ENCODE peak calls at places on chromosomes 4 and X, in four cellular contexts. U, L, C and M are unnamed samples.

GRCh38 chrX:53047228-53047627 is 1.4 kb upstream of the GPR173 start:
- DNase-seq in L (no peak), U (no peak), C (peak), M (no peak)

GRCh38 chr4:117447925-117448324 is 362.5 kb upstream of the TRAM1L1 start:
- DNase-seq in C (no peak), U (no peak), L (peak), M (peak)

GRCh38 chr4:91035276-91035675 is 908.1 kb downstream of the CCSER1 start:
- DNase-seq in C (no peak), L (no peak), U (no peak), M (no peak)

GRCh38 chr4:130359537-130359936 is 1263.6 kb downstream of the C4orf33 start:
- DNase-seq in L (no peak), C (peak), U (no peak), M (no peak)

GRCh38 chrX:123884809-123885408 is 25.1 kb downstream of the XIAP start:
- DNase-seq in L (no peak), U (peak), C (peak), M (no peak)

GRCh38 chr4:173917255-173917960 is 366.1 kb downstream of the FBXO8 start:
- DNase-seq in U (no peak), C (no peak), L (no peak), M (no peak)

GRCh38 chr4:138301536-138301935 is 59.4 kb upstream of the SLC7A11 start:
- DNase-seq in C (no peak), U (no peak), L (no peak), M (no peak)

GRCh38 chrX:39814391-39814790 is 283.4 kb downstream of the BCOR start:
- DNase-seq in L (no peak), C (no peak), U (peak), M (no peak)

GRCh38 chrX:6026980-6027379 is 201.7 kb downstream of the NLGN4X start:
- DNase-seq in U (no peak), L (no peak), C (no peak), M (no peak)

GRCh38 chrX:96372313-96373046 is 312.2 kb upstream of the DIAPH2 start:
- DNase-seq in C (peak), U (no peak), L (no peak), M (no peak)

GRCh38 chr4:68490826-68491457 is 43.7 kb downstream of the TMPRSS11E start:
- DNase-seq in L (no peak), C (no peak), U (no peak), M (no peak)

GRCh38 chrX:69126642-69127041 is 38.6 kb downstream of the PJA1 start:
- DNase-seq in L (no peak), U (no peak), C (no peak), M (no peak)

GRCh38 chrX:10064736-10065135 is 92.0 kb upstream of the CLCN4 start:
- DNase-seq in C (no peak), U (no peak), L (no peak), M (no peak)

GRCh38 chr4:70706516-70706915 is 15.2 kb upstream of the RUFY3 start:
- DNase-seq in L (no peak), U (no peak), C (no peak), M (no peak)

GRCh38 chrX:69503228-69503834 is 795 bp upstream of the NALF2 start:
- DNase-seq in U (no peak), C (peak), L (no peak), M (no peak)

GRCh38 chr4:119598521-119598920 is 30.1 kb downstream of the PDE5A start:
- DNase-seq in U (no peak), C (no peak), L (no peak), M (no peak)

GRCh38 chrX:140432328-140433025 is 72.4 kb downstream of the SOX3 start:
- DNase-seq in L (no peak), U (no peak), C (no peak), M (no peak)
- TF ChIP-seq MAX in L (no peak), U (no peak), C (no peak), M (no peak)

GRCh38 chr4:2927696-2928075 is 35.5 kb downstream of the NOP14 start:
- DNase-seq in U (no peak), L (no peak), C (no peak), M (no peak)
- TF ChIP-seq TEAD4 in U (no peak), L (no peak), C (no peak), M (no peak)

GRCh38 chr4:7238300-7238960 is 46.1 kb downstream of the SORCS2 start:
- DNase-seq in U (no peak), C (no peak), L (peak), M (peak)
- TF ChIP-seq MAX in U (no peak), C (no peak), L (no peak), M (no peak)

GRCh38 chr4:40980318-40980883 is 230.6 kb downstream of the NSUN7 start:
- DNase-seq in C (no peak), L (no peak), U (no peak), M (no peak)
- TF ChIP-seq TEAD4 in C (no peak), L (no peak), U (no peak), M (no peak)

GRCh38 chr4:98604723-98605122 is 53.7 kb downstream of the TSPAN5 start:
- DNase-seq in C (no peak), L (no peak), U (no peak), M (no peak)
- TF ChIP-seq MAX in C (no peak), L (no peak), U (no peak), M (no peak)

DNA sequence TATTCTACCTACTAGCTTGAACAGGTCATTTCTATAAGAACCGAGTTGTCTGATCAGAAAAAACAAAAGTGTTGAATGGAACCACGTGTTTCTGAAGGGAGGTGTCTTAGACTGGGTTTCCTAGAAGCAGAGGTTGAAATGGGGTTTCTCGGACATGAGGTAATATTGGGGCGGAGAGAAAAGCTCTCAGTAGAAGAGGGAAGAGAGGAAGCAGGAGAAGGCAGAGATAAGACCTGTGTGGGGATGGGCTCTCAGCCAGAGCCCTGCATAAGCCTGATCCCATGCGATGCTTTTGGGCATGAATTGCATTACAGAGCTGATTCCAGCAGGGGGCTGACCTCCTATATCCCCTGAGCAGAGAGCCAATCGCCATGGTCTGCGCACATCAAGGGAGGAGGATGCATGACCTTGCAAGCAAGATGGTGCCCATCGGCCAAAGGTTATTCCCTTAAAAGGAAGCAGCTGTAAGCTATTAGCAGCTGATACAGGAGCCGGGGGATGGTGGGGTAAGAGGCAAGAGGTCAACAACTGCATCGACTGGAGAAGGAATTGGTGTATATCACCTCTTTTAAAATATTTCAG is 7.7 kb downstream of the ANOS1 start:
- DNase-seq in L (peak), U (peak), C (peak), M (no peak)
- TF ChIP-seq TEAD4 in L (no peak), U (no peak), C (no peak), M (no peak)

GRCh38 chrX:125193921-125194320 is 125.8 kb upstream of the TEX13C start:
- DNase-seq in U (no peak), L (no peak), C (no peak), M (no peak)
- TF ChIP-seq MAX in U (no peak), L (no peak), C (no peak), M (no peak)

GRCh38 chrX:130725519-130725918 is 177.5 kb downstream of the ENOX2 start:
- DNase-seq in C (no peak), L (no peak), U (no peak), M (no peak)
- TF ChIP-seq TEAD4 in C (no peak), L (no peak), U (no peak), M (no peak)